ENCODE peak calls at places on chromosomes 7 and 10, in six cellular contexts. F is H7; N is hypothalamus; U is iris pigment epithelial cell; P is glutamatergic neuron; X is effector CD4-positive, alpha-beta T cell. H is an unnamed sample.

GRCh38 chr10:101071885-101072433 is 10.2 kb downstream of the KAZALD1 start:
- DNase-seq in F (peak), N (no peak), U (no peak), P (peak), X (no peak), H (no peak)

GRCh38 chr7:141072548-141073172 is 1.2 kb upstream of the TMEM178B start:
- DNase-seq in F (peak), N (peak), U (peak), P (peak), X (no peak), H (peak)

GRCh38 chr7:142508251-142508650 is 241.0 kb upstream of the PRSS1 start:
- DNase-seq in F (no peak), N (no peak), U (no peak), P (no peak), X (no peak), H (peak)

GRCh38 chr7:144098776-144099175 is 10.6 kb upstream of the OR2A2 start:
- DNase-seq in F (no peak), N (no peak), U (no peak), P (no peak), X (no peak), H (no peak)

GRCh38 chr7:604038-604883 is 84.6 kb upstream of the PDGFA start:
- DNase-seq in F (no peak), N (peak), U (peak), P (no peak), X (peak), H (no peak)

GRCh38 chr10:15259136-15259535 is 90.6 kb upstream of the NMT2 start:
- DNase-seq in F (no peak), N (no peak), U (no peak), P (no peak), X (no peak), H (no peak)

GRCh38 chr10:5555881-5556280 is 31.1 kb downstream of the CALML3 start:
- DNase-seq in F (no peak), N (no peak), U (no peak), P (no peak), X (no peak), H (no peak)

GRCh38 chr7:35624299-35625186 is 70.4 kb downstream of the HERPUD2 start:
- DNase-seq in F (peak), N (peak), U (peak), P (peak), X (peak), H (peak)

GRCh38 chr7:77907281-77907680 is 108.7 kb downstream of the PHTF2 start:
- DNase-seq in F (no peak), N (no peak), U (no peak), P (no peak), X (no peak), H (no peak)

GRCh38 chr10:95289003-95289920 is 1.5 kb downstream of the PDLIM1 start:
- DNase-seq in F (peak), N (no peak), U (no peak), P (no peak), X (no peak), H (peak)

GRCh38 chr7:116499168-116500070 is at the start of gene CAV2:
- DNase-seq in F (peak), N (no peak), U (peak), P (peak), X (no peak), H (peak)

GRCh38 chr7:6284055-6284400 is 11.6 kb upstream of the CYTH3 start:
- DNase-seq in F (no peak), N (no peak), U (peak), P (no peak), X (no peak), H (peak)

GRCh38 chr7:95927781-95928180 is 155.4 kb downstream of the DYNC1I1 start:
- DNase-seq in F (no peak), N (no peak), U (no peak), P (no peak), X (no peak), H (no peak)

GRCh38 chr10:7391748-7392147 is 19.1 kb downstream of the SFMBT2 start:
- DNase-seq in F (no peak), N (no peak), U (no peak), P (no peak), X (no peak), H (no peak)

GRCh38 chr10:57624856-57625592 is 642.7 kb downstream of the IPMK start:
- DNase-seq in F (no peak), N (no peak), U (no peak), P (no peak), X (no peak), H (peak)

GRCh38 chr7:44626620-44627019 is 20.2 kb downstream of the OGDH start:
- DNase-seq in F (peak), N (no peak), U (no peak), P (no peak), X (no peak), H (no peak)

GRCh38 chr10:3054183-3054815 is 13.0 kb upstream of the PFKP start:
- DNase-seq in F (no peak), N (no peak), U (peak), P (no peak), X (no peak), H (no peak)

GRCh38 chr10:21514808-21515580 is 10.5 kb downstream of the SKIDA1 start:
- DNase-seq in F (no peak), N (no peak), U (no peak), P (no peak), X (no peak), H (no peak)

GRCh38 chr7:130441408-130441854 is 615 bp upstream of the CEP41 start:
- DNase-seq in F (peak), N (peak), U (no peak), P (peak), X (no peak), H (peak)

GRCh38 chr7:74475243-74475986 is 21.7 kb downstream of the GTF2IRD1 start:
- DNase-seq in F (peak), N (no peak), U (no peak), P (no peak), X (no peak), H (no peak)

GRCh38 chr10:79984851-79985250 is 35.9 kb upstream of the SFTPD start:
- DNase-seq in F (no peak), N (no peak), U (no peak), P (no peak), X (no peak), H (peak)

GRCh38 chr7:43385856-43386255 is 197.1 kb upstream of the STK17A start:
- DNase-seq in F (no peak), N (no peak), U (peak), P (no peak), X (no peak), H (peak)

GRCh38 chr7:131931368-131931767 is 374.9 kb upstream of the PODXL start:
- DNase-seq in F (no peak), N (no peak), U (peak), P (no peak), X (no peak), H (peak)

GRCh38 chr7:11650030-11650429 is 182.0 kb downstream of the THSD7A start:
- DNase-seq in F (no peak), N (no peak), U (peak), P (no peak), X (no peak), H (peak)